ENCODE peak calls at places on chromosome 19, in seven cellular contexts. N is aorta, L is left ventricle myocardium inferior, Z is PC-3, I is uterus, X is mucosa of descending colon, F is tibial artery. W is an unnamed sample.

GRCh38 chr19:13329766-13330165 is 176.5 kb downstream of the CACNA1A start:
- DNase-seq in F (no peak), X (no peak), Z (peak; percentile 55), I (no peak), N (no peak), L (no peak), W (no peak)

GRCh38 chr19:40754611-40755247 is 3.7 kb downstream of the SNRPA start:
- DNase-seq in I (no peak), L (no peak), N (no peak), Z (peak; percentile 14), X (peak; percentile 77), F (no peak), W (no peak)

GRCh38 chr19:32456406-32456805 is 50.8 kb downstream of the DPY19L3 start:
- DNase-seq in F (no peak), L (no peak), I (no peak), N (no peak), Z (no peak), X (no peak), W (no peak)

GRCh38 chr19:771332-771785 is 20.4 kb downstream of the MISP start:
- DNase-seq in F (no peak), L (no peak), Z (peak; percentile 50), I (no peak), N (no peak), X (peak; percentile 49), W (no peak)

GRCh38 chr19:13526552-13526951 is 20.3 kb upstream of the CACNA1A start:
- DNase-seq in L (no peak), F (no peak), N (no peak), I (no peak), Z (peak; percentile 51), X (no peak), W (no peak)

GRCh38 chr19:50431343-50432220 is 1.1 kb upstream of the MYBPC2 start:
- DNase-seq in Z (peak; percentile 84), F (peak; percentile 65), L (peak; percentile 84), X (peak; percentile 90), I (peak; percentile 81), N (peak; percentile 91), W (peak; percentile 95)

GRCh38 chr19:3950871-3951861 is 18.3 kb downstream of the NMRK2 start:
- DNase-seq in L (peak; percentile 75), X (no peak), N (peak; percentile 68), F (peak; percentile 44), I (no peak), Z (no peak), W (peak; percentile 77)

GRCh38 chr19:38132781-38133180 is 91.2 kb downstream of the DPF1 start:
- DNase-seq in I (no peak), F (no peak), Z (no peak), N (no peak), X (no peak), L (no peak), W (no peak)

GRCh38 chr19:10230904-10231623 is at the start of gene S1PR2:
- DNase-seq in N (peak; percentile 85), Z (peak; percentile 59), F (peak; percentile 74), I (peak; percentile 88), X (peak; percentile 81), L (peak; percentile 85), W (peak; percentile 90)

GRCh38 chr19:55070755-55071502 is 4.7 kb upstream of the EPS8L1 start:
- DNase-seq in Z (peak; percentile 99), I (no peak), X (peak; percentile 82), L (no peak), F (no peak), N (peak; percentile 24), W (no peak)

GRCh38 chr19:45323671-45324081 is 1.0 kb upstream of the CKM start:
- DNase-seq in N (no peak), Z (no peak), L (peak; percentile 79), I (no peak), F (no peak), X (no peak), W (no peak)

GRCh38 chr19:19217110-19217509 is 5.4 kb downstream of the NCAN start:
- DNase-seq in Z (peak; percentile 64), I (no peak), X (no peak), N (no peak), F (no peak), L (no peak), W (no peak)

GRCh38 chr19:8489591-8490394 is 12.6 kb downstream of the PRAM1 start:
- DNase-seq in L (no peak), N (no peak), I (no peak), F (no peak), Z (no peak), X (peak; percentile 25), W (peak; percentile 69)

GRCh38 chr19:1066748-1067340 is at the start of gene ARHGAP45:
- DNase-seq in Z (peak; percentile 48), I (no peak), L (no peak), F (no peak), N (peak; percentile 74), X (peak; percentile 78), W (peak; percentile 96)

GRCh38 chr19:49331616-49332055 is 3.6 kb upstream of the CD37 start:
- DNase-seq in I (no peak), X (no peak), N (peak; percentile 54), F (no peak), Z (peak; percentile 55), L (no peak), W (peak; percentile 91)

GRCh38 chr19:39129116-39129515 is 3.5 kb downstream of the PAK4 start:
- DNase-seq in L (no peak), X (no peak), N (no peak), F (no peak), Z (no peak), I (no peak), W (no peak)

GRCh38 chr19:49085868-49086232 is 599 bp downstream of the SNRNP70 start:
- DNase-seq in L (no peak), I (no peak), Z (no peak), N (no peak), X (no peak), F (no peak), W (no peak)

GRCh38 chr19:42051166-42052115 is 18.6 kb downstream of the GRIK5 start:
- DNase-seq in F (no peak), X (no peak), I (no peak), L (no peak), N (no peak), Z (peak; percentile 91), W (no peak)

GRCh38 chr19:1630012-1630411 is 22.4 kb downstream of the TCF3 start:
- DNase-seq in Z (no peak), L (no peak), I (no peak), F (no peak), X (no peak), N (no peak), W (no peak)

DNA sequence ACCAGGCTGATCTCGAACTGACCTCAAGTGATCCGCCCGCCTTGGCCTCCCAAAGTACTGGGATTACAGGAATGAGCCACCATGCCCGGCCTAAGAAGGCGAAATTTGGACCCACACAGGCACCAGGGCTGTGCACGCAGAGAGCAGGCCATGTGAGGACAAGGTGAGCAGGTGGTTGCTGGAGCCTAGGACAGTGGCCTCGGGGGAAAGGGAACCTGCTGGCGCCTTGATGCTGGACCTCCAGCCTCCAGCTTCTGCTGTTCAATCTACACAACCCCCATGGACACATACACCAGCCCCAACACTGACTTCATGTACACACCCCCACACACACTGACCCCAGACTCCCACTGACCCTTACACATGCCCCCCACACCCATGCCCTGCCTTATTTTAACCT is 41.8 kb upstream of the CCNE1 start:
- DNase-seq in X (no peak), I (no peak), L (no peak), F (no peak), N (no peak), Z (no peak), W (no peak)
- H3K9me3 ChIP-seq in X (no peaks in the 10 kb centered on the region), I (no peaks in the 10 kb centered on the region), L (no peaks in the 10 kb centered on the region), F (no peaks in the 10 kb centered on the region), N (no peaks in the 10 kb centered on the region), Z (no peaks in the 10 kb centered on the region), W (no peaks in the 10 kb centered on the region)

DNA sequence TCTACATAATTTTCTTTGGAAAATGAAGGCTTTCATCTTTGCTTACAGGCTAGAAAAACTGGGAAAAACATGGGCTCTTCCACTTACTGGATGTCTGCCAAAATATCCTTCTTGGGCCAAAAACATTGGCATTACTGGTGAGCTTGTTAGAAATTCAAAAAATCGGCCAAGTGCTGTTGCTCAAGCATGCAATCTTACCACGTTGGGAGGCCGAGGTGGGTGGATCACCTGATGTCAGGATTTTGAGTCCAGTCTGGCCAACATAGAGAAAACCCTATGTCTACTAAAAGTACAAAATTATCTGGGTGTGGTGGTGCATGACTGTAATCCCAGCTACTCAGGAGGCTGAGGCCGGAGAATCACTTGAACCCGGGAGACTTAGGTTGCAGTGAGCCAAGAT is 176.8 kb downstream of the ZNF737 start:
- DNase-seq in N (no peak), I (no peak), F (no peak), Z (no peak), X (no peak), L (no peak), W (no peak)
- H3K9me3 ChIP-seq in N (peaks cover 8% of the 10 kb centered on the region), I (no peaks in the 10 kb centered on the region), F (no peaks in the 10 kb centered on the region), Z (peaks cover 34% of the 10 kb centered on the region), X (peaks cover 84% of the 10 kb centered on the region), L (peaks cover 92% of the 10 kb centered on the region), W (peaks cover 27% of the 10 kb centered on the region)

DNA sequence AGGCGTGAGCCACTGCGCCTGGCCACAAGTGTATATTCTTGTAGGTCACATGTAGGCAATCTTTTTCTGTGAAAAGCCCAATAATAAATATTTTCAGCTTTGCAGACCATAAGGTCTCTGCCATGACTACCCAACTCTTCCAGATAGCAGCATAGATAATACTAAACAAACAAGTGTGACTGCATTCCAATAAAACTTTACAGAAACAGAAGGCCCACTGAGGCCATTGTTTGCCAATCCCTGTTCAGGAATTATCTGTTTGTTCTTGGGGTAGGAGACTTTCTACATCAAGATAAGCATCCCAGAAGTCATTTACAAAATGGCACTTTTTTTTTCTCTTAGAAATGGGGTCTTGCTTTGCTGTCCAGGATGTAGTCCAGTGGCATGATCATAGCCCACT is 2.8 kb upstream of the ZNF329 start:
- DNase-seq in Z (no peak), F (no peak), X (no peak), L (no peak), N (no peak), I (no peak), W (no peak)
- H3K9me3 ChIP-seq in Z (peaks cover 50% of the 10 kb centered on the region), F (no peaks in the 10 kb centered on the region), X (peaks cover 11% of the 10 kb centered on the region), L (peaks cover 13% of the 10 kb centered on the region), N (no peaks in the 10 kb centered on the region), I (no peaks in the 10 kb centered on the region), W (peaks cover 40% of the 10 kb centered on the region)

GRCh38 chr19:29606420-29606747 is 301 bp downstream of the POP4 start:
- DNase-seq in X (no peak), Z (no peak), N (no peak), F (no peak), I (no peak), L (no peak), W (no peak)

GRCh38 chr19:29598036-29598435 is 8.0 kb upstream of the POP4 start:
- DNase-seq in F (no peak), X (no peak), I (no peak), N (no peak), L (no peak), Z (no peak), W (peak; percentile 46)

GRCh38 chr19:29605653-29606419 is at the start of gene POP4:
- DNase-seq in L (peak; percentile 98), N (peak; percentile 99), F (peak; percentile 97), X (peak; percentile 98), Z (peak; percentile 96), I (peak; percentile 98), W (peak; percentile 99)

GRCh38 chr19:29598496-29598895 is 7.6 kb upstream of the POP4 start:
- DNase-seq in X (no peak), L (no peak), I (no peak), F (no peak), Z (no peak), N (no peak), W (peak; percentile 57)

GRCh38 chr19:29603308-29603707 is 2.8 kb upstream of the POP4 start:
- DNase-seq in L (no peak), N (no peak), Z (no peak), X (no peak), I (no peak), F (no peak), W (peak; percentile 61)
- H3K9me3 ChIP-seq in L (no peaks in the 10 kb centered on the region), N (no peaks in the 10 kb centered on the region), Z (no peaks in the 10 kb centered on the region), X (no peaks in the 10 kb centered on the region), I (no peaks in the 10 kb centered on the region), F (no peaks in the 10 kb centered on the region), W (no peaks in the 10 kb centered on the region)

GRCh38 chr19:2847507-2847906 is 6.2 kb downstream of the ZNF555 start:
- DNase-seq in F (no peak), X (no peak), N (no peak), L (no peak), I (no peak), Z (no peak), W (no peak)
- H3K9me3 ChIP-seq in F (peaks cover 5% of the 10 kb centered on the region), X (peaks cover 37% of the 10 kb centered on the region), N (peaks cover 13% of the 10 kb centered on the region), L (peaks cover 80% of the 10 kb centered on the region), I (no peaks in the 10 kb centered on the region), Z (peaks cover 14% of the 10 kb centered on the region), W (peaks cover 63% of the 10 kb centered on the region)